ENCODE peak calls at places on chromosomes 2 and 18, in seven cellular contexts. E is prostate gland, H is ovary, X is HCT116, Z is PC-3, V is sigmoid colon, M is upper lobe of right lung. S is an unnamed sample. For H3K27me3, the result is how much of the 10 kb centered on the place peaks cover.

GRCh38 chr2:172484253-172484652 is 56.9 kb downstream of the ITGA6 start:
- DNase-seq in X (no peak), Z (peak), H (no peak), M (no peak), V (no peak), E (no peak), S (peak)

GRCh38 chr2:241107384-241107783 is 5.3 kb upstream of the MTERF4 start:
- DNase-seq in E (no peak), V (no peak), Z (no peak), M (no peak), H (no peak), X (no peak), S (no peak)

GRCh38 chr2:144553379-144553778 is 33.5 kb upstream of the ZEB2 start:
- DNase-seq in M (no peak), E (no peak), H (no peak), X (no peak), Z (peak), V (no peak), S (peak)

GRCh38 chr2:215950009-215950408 is 63.3 kb downstream of the MREG start:
- DNase-seq in Z (peak), H (no peak), V (no peak), X (peak), E (no peak), M (no peak), S (peak)

GRCh38 chr2:239978381-239978780 is 46.8 kb downstream of the NDUFA10 start:
- DNase-seq in E (no peak), X (no peak), V (no peak), H (no peak), Z (no peak), M (no peak), S (peak)

GRCh38 chr2:15712551-15713342 is 121.1 kb downstream of the DDX1 start:
- DNase-seq in E (no peak), M (no peak), Z (no peak), H (no peak), X (no peak), V (no peak), S (no peak)

GRCh38 chr18:32446780-32447179 is 23.9 kb downstream of the GAREM1 start:
- DNase-seq in E (no peak), X (no peak), Z (no peak), M (no peak), V (no peak), H (no peak), S (no peak)

GRCh38 chr2:5482929-5483331 is 209.3 kb upstream of the SOX11 start:
- DNase-seq in H (no peak), V (no peak), E (no peak), X (no peak), M (no peak), Z (no peak), S (no peak)

GRCh38 chr2:137049518-137049917 is 284.2 kb downstream of the THSD7B start:
- DNase-seq in M (no peak), Z (no peak), V (no peak), X (no peak), E (no peak), H (no peak), S (no peak)

GRCh38 chr2:236824836-236825235 is 255.2 kb downstream of the ACKR3 start:
- DNase-seq in X (no peak), M (no peak), H (no peak), E (peak), V (no peak), Z (peak), S (peak)

GRCh38 chr2:98583516-98583865 is 24.8 kb downstream of the COA5 start:
- DNase-seq in H (no peak), Z (no peak), M (no peak), X (no peak), V (no peak), E (no peak), S (no peak)

GRCh38 chr2:120770176-120770575 is 34.5 kb downstream of the GLI2 start:
- DNase-seq in X (no peak), H (no peak), M (peak), Z (no peak), V (peak), E (no peak), S (no peak)

DNA sequence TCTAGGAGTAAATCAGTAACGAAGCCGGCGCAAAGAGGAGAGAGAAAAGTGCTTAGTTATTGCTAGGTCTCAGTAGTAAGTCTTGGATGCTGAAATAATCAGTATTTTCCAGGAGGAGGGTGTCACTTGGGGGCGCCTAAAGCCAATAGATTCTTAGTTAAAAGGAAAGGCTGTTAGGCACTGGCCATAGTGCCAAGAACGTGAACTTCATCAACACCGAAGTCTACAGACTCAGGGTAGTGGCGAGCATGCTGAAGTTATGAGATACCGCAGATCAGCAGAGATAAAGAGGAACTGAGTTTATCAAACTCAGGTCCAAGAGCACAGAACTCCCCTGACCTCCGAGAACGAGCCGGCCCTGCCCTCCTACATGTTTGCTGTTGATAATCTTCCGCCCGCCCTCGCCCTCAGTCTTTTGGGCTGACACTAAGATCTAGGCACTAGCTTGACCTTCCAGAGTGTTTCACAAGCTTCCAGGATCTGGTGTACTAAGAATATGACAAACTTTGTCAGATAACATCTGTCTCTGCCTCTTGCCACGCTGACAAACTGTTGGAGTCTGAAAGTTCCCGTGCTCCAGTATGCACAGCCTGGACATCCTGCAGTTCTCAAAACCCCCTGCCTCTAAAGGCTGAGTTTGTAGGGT is 49.2 kb downstream of the CYB5A start:
- DNase-seq in E (no peak), H (no peak), M (no peak), Z (peak), V (no peak), X (no peak), S (no peak)
- TF ChIP-seq CTCF in E (peak), H (no peak), M (peak), Z (peak), V (no peak), X (no peak), S (no peak)

DNA sequence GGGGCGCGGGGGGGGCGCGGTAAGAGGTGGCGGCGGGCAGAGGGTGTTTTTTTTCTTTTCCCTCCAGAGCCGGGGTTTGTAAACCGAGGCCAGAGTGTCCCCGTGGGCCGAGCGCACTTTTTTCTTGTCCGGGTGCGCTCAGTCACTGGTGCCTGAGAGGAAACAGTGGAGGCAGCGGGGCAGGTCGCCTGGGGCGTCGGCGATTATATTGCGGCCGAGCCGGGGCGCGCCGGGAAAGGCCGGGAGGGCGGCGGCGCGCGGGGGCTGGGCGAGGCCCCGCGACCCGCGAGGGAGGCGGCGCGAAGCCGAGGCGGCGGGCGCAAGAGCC is 284 bp downstream of the HOXD8 start:
- DNase-seq in E (no peak), M (no peak), Z (no peak), H (no peak), X (no peak), V (peak), S (no peak)
- H3K4me3 ChIP-seq in E (peak), M (peak), Z (peak), H (peak), X (peak), V (peak), S (no peak)

GRCh38 chr2:138632066-138632465 is 130.5 kb downstream of the SPOPL start:
- DNase-seq in H (no peak), X (no peak), Z (peak), E (no peak), M (no peak), V (no peak), S (peak)
- H3K27me3 ChIP-seq in H (under half), X (under half), Z (under half), E (under half), M (under half), V (under half), S (under half)

GRCh38 chr2:232141591-232141990 is 180.1 kb downstream of the DIS3L2 start:
- DNase-seq in M (no peak), V (no peak), H (no peak), E (no peak), X (no peak), Z (no peak), S (no peak)
- TF ChIP-seq CTCF in M (no peak), V (no peak), H (no peak), E (no peak), X (no peak), Z (no peak), S (no peak)

GRCh38 chr2:59888706-59889105 is 664.7 kb downstream of the BCL11A start:
- DNase-seq in H (no peak), E (no peak), M (no peak), Z (no peak), X (no peak), V (no peak), S (no peak)

GRCh38 chr2:59886758-59887157 is 666.7 kb downstream of the BCL11A start:
- DNase-seq in Z (no peak), E (no peak), V (no peak), H (no peak), X (no peak), M (no peak), S (no peak)

GRCh38 chr2:59889305-59889704 is 664.1 kb downstream of the BCL11A start:
- DNase-seq in V (no peak), M (no peak), Z (no peak), H (no peak), E (no peak), X (no peak), S (no peak)

GRCh38 chr2:59887348-59887747 is 666.1 kb downstream of the BCL11A start:
- DNase-seq in H (no peak), Z (no peak), M (no peak), V (no peak), E (no peak), X (no peak), S (no peak)

GRCh38 chr2:59888015-59888414 is 665.4 kb downstream of the BCL11A start:
- DNase-seq in H (no peak), M (no peak), V (no peak), E (no peak), Z (no peak), X (no peak), S (no peak)
- H3K4me3 ChIP-seq in H (no peak), M (no peak), V (no peak), E (no peak), Z (no peak), X (no peak), S (no peak)

GRCh38 chr18:31227497-31228229 is 65.0 kb upstream of the DSC1 start:
- DNase-seq in V (no peak), H (no peak), E (no peak), X (no peak), Z (no peak), M (no peak), S (no peak)
- H3K27me3 ChIP-seq in V (under half), H (under half), E (under half), X (under half), Z (under half), M (under half), S (under half)